ENCODE peak calls at places on chromosomes 2 and 18, in seven cellular contexts. J is CD4-positive, alpha-beta T cell; E is glutamatergic neuron; M is psoas muscle; H is endothelial cell of umbilical vein; V is ovary; C is retinal pigment epithelial cell. O is an unnamed sample.
A peak's percentile ranks its signal among the peaks of the same experiment; 100 is the strongest.

GRCh38 chr2:150327546-150328495 is 159.6 kb downstream of the RND3 start:
- DNase-seq in J (no peak), E (no peak), M (no peak), H (no peak), V (no peak), C (no peak), O (no peak)

GRCh38 chr2:176678571-176678970 is 409.3 kb downstream of the MTX2 start:
- DNase-seq in J (no peak), E (no peak), M (no peak), H (no peak), V (no peak), C (no peak), O (no peak)

GRCh38 chr18:48795696-48796095 is 155.1 kb downstream of the SMAD7 start:
- DNase-seq in J (no peak), E (no peak), M (no peak), H (no peak), V (no peak), C (no peak), O (no peak)

GRCh38 chr2:77228379-77228778 is 293.8 kb downstream of the LRRTM4 start:
- DNase-seq in J (no peak), E (no peak), M (no peak), H (no peak), V (no peak), C (peak; percentile 99), O (no peak)

GRCh38 chr2:234919711-234920110 is 32.1 kb upstream of the SH3BP4 start:
- DNase-seq in J (no peak), E (no peak), M (no peak), H (no peak), V (no peak), C (no peak), O (no peak)

GRCh38 chr18:9101730-9102390 is 639 bp upstream of the NDUFV2 start:
- DNase-seq in J (no peak), E (no peak), M (no peak), H (peak; percentile 80), V (no peak), C (no peak), O (peak; percentile 50)

GRCh38 chr2:173414823-173415322 is 60.2 kb downstream of the CDCA7 start:
- DNase-seq in J (no peak), E (no peak), M (no peak), H (peak; percentile 50), V (no peak), C (peak; percentile 61), O (no peak)

GRCh38 chr2:112582314-112582746 is 2.1 kb upstream of the CHCHD5 start:
- DNase-seq in J (peak; percentile 5), E (no peak), M (no peak), H (peak; percentile 69), V (peak; percentile 24), C (no peak), O (no peak)

GRCh38 chr2:209638346-209638745 is 133.3 kb upstream of the UNC80 start:
- DNase-seq in J (no peak), E (no peak), M (no peak), H (peak; percentile 56), V (no peak), C (no peak), O (no peak)

GRCh38 chr2:144449028-144449406 is 70.9 kb downstream of the ZEB2 start:
- DNase-seq in J (no peak), E (no peak), M (peak; percentile 74), H (no peak), V (no peak), C (no peak), O (peak; percentile 16)

GRCh38 chr2:238285653-238286082 is 2.7 kb downstream of the PER2 start:
- DNase-seq in J (no peak), E (no peak), M (peak; percentile 84), H (no peak), V (peak; percentile 85), C (peak; percentile 30), O (no peak)

GRCh38 chr2:207530160-207531023 is 630 bp downstream of the CREB1 start:
- DNase-seq in J (peak; percentile 46), E (peak; percentile 42), M (peak; percentile 74), H (peak; percentile 60), V (peak; percentile 41), C (no peak), O (peak; percentile 41)

GRCh38 chr2:167404896-167405295 is 516.6 kb downstream of the XIRP2 start:
- DNase-seq in J (no peak), E (no peak), M (no peak), H (no peak), V (no peak), C (no peak), O (no peak)

GRCh38 chr2:44291281-44292248 is 16.3 kb downstream of the SLC3A1 start:
- DNase-seq in J (no peak), E (no peak), M (peak; percentile 52), H (peak; percentile 67), V (no peak), C (peak; percentile 76), O (no peak)

GRCh38 chr2:25808006-25808383 is 70.3 kb downstream of the ASXL2 start:
- DNase-seq in J (no peak), E (no peak), M (no peak), H (no peak), V (no peak), C (no peak), O (no peak)

GRCh38 chr2:24123212-24124002 is at the start of the genes FAM228B and PFN4:
- DNase-seq in J (peak; percentile 37), E (peak; percentile 77), M (peak; percentile 95), H (peak; percentile 85), V (peak; percentile 87), C (peak; percentile 43), O (peak; percentile 95)

GRCh38 chr2:230877737-230878598 is 13.2 kb downstream of the ITM2C start:
- DNase-seq in J (no peak), E (no peak), M (no peak), H (no peak), V (no peak), C (no peak), O (no peak)

DNA sequence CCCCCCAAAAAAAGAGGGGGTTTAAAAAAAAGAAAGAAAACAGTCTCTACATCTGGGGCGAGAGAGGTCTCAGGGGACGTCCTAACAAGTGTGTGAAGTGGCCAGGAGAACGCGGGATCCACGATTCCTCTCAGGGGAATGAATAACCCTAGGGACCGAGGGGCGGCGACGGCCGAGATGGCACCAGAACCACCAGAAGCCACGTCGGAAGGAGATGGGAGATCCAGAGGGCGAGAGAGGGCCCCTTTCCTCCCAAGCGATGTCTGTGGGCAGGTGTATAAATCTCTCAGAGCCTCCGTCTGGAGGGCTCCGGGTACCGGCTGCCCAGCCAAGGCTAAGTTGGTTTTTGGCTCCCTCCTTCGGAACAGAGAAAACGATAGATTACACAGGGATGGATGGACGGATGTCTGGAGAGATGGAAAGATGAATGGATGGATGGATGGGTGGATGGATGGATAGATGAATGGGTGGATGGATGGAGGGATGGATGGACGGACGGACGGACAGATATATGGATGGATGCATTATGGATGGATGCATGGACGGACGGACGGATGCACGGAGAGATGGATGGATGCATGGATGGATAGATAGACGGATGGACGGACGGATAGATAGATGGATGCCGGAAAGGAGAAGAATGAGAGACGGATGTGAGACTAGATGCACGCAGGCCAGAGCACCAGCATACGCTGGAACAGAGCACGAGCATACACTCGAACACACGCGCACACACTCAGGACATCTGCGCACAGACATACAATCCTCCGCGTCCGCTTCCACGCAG is 1.6 kb downstream of the EPHA4 start:
- DNase-seq in J (peak; percentile 20), E (peak; percentile 57), M (no peak), H (peak; percentile 50), V (peak; percentile 20), C (no peak), O (peak; percentile 18)
- TF ChIP-seq CTCF in J (peak; percentile 19), E (no peak), M (no peak), H (no peak), V (no peak), C (peak; percentile 35), O (no peak)

DNA sequence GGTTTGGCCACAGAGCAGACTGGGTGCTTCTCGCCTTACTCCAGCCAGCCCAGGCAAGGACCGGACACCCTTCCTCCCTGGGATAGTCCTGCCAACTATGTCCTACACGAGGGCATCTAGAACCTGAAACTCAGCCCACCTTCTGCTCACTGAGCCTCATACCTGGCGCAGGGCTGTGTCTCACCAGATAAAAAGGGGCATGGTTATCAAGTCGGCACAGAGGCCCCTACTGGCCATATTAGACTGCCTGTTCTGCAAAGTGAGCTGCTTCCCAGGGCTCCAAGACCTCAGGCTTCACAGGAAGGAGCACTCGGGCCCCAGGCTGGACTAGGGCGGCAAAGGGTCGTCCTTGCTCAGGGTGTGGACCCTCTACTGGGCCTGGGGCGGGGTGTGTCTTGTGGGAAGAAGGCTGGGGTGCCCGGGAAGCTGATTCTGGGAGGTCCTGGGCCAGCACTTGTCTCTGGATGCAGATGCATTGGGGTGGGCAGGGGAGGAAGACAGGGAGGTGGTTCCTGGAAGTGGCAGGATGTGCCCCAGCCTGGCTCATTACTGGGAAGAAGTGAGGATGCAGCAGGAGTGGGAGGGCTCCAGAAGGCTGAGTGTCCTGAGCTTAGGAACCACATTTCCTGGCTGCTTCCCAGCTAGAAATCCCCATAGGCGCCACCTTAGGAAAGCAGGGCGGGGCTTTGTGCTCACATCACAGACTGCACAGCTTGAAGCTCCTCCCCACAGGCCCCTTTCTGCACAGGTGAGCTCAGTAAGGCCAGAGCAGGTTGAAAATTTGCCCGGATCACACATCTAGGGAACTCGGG is 19.6 kb downstream of the EHD3 start:
- DNase-seq in J (no peak), E (no peak), M (no peak), H (no peak), V (no peak), C (no peak), O (no peak)
- TF ChIP-seq CTCF in J (no peak), E (no peak), M (no peak), H (no peak), V (no peak), C (no peak), O (no peak)

DNA sequence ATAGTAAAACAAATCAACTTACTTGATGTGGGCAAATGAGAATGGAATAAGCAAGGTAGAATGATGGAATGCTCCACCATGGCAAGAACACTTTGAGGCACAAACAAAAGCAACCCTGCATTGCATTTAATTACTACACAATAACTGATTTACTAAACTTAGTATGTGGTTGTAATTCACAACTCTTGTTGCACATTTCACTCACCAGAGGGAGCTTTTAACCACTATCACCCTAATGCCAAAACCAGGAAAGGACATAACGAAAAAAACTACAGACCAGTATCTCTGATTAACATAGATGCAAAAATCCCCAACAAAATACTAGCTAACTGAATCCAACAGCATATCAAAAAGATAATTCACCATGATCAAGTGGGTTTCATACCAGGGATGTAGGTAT is 659.8 kb downstream of the CPS1 start:
- DNase-seq in J (no peak), E (no peak), M (no peak), H (no peak), V (no peak), C (no peak), O (no peak)
- TF ChIP-seq CTCF in J (no peak), E (peak; percentile 19), M (no peak), H (no peak), V (no peak), C (peak; percentile 57), O (no peak)

DNA sequence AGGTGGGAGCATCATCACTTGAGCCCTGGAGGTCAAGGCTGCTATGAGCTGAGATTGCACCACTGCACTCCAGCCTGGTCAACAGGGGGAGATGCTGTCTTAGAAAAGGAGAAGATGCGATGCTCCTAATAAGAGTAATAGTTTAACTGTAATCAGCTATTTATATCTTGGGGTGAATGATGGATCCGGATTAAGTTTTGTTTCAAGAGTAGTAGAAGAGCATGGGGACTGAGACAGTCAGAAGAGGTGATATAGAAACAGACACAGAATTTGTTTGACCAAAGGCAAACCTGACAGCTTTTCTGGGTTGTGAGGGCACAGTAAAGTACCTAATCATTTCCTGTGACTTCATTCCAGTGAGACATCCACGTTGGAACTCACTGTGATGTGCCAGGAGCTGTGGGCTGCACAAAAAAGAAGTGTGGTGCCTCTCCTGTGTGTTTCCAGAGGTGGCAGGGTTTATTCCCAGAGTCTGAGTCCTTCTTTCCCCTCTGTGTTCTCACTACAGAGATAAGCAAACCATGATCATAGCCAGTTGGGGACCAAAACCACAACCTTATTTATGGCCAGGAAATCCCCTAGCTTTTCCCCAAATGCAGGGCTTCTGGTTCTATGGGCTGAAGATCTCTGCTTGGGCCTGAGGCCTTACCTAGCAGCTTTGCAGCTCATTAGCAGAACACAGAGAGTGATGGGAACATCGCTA is 113.7 kb downstream of the XRCC5 start:
- DNase-seq in J (no peak), E (no peak), M (no peak), H (peak; percentile 32), V (no peak), C (no peak), O (peak; percentile 41)
- TF ChIP-seq CTCF in J (no peak), E (no peak), M (peak; percentile 10), H (peak; percentile 26), V (no peak), C (peak; percentile 53), O (peak; percentile 73)